ENCODE peak calls at places on chromosome 9, in four cellular contexts. Z is lung, I is endothelial cell of umbilical vein, Y is PC-3. V is an unnamed sample.

GRCh38 chr9:135905380-135906282 is 1.7 kb downstream of the CAMSAP1 start:
- DNase-seq in Z (no peak), I (no peak), Y (peak), V (peak)

GRCh38 chr9:127919253-127919815 is 2.5 kb upstream of the ST6GALNAC4 start:
- DNase-seq in Z (peak), I (peak), Y (peak), V (peak)

GRCh38 chr9:127786773-127787123 is 914 bp downstream of the CDK9 start:
- DNase-seq in Z (no peak), I (peak), Y (no peak), V (no peak)

GRCh38 chr9:13459071-13459470 is 179.6 kb upstream of the MPDZ start:
- DNase-seq in Z (no peak), I (peak), Y (peak), V (no peak)

GRCh38 chr9:134403292-134403681 is 77.0 kb downstream of the RXRA start:
- DNase-seq in Z (no peak), I (no peak), Y (no peak), V (no peak)

GRCh38 chr9:18366184-18366583 is 107.8 kb upstream of the ADAMTSL1 start:
- DNase-seq in Z (no peak), I (no peak), Y (no peak), V (no peak)

GRCh38 chr9:6567140-6567591 is 78.4 kb downstream of the GLDC start:
- DNase-seq in Z (no peak), I (peak), Y (peak), V (peak)

GRCh38 chr9:136824496-136825225 is 16.9 kb downstream of the RABL6 start:
- DNase-seq in Z (no peak), I (no peak), Y (no peak), V (peak)

GRCh38 chr9:126162611-126163381 is 163.8 kb upstream of the MVB12B start:
- DNase-seq in Z (peak), I (no peak), Y (no peak), V (no peak)

DNA sequence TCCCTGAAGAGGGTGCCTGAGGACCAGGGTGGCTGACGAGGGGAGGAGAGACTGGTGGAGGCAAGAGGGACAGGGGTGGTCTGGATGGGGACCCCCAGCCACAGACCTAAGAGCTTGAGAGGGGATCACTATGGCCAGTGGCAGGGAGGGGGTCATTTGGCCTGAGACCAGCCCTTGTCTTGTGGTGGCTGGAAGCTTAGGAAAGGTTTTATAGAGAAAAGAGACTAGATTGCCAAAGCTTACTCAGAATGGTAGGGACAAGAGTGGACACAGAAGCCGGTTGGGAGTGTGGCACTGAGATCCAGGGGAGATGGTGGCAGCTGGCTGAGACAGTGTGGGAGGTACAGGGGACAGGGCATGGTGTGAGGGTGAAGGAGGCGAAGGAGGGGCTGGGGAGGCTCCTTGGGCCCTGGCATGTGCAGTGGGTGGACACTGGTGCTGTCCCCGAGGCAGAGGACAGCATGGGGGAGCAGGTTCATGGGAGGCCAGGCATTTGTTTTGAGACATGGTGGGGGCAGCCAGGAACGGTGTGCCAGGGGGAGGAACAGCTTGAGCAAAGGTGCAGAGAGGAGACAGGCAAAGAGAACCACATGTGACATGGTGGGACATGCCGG is 123.0 kb downstream of the C9orf50 start:
- DNase-seq in Z (no peak), I (no peak), Y (no peak), V (no peak)
- H3K27ac ChIP-seq in Z (peak), I (no peak), Y (no peak), V (no peak)

DNA sequence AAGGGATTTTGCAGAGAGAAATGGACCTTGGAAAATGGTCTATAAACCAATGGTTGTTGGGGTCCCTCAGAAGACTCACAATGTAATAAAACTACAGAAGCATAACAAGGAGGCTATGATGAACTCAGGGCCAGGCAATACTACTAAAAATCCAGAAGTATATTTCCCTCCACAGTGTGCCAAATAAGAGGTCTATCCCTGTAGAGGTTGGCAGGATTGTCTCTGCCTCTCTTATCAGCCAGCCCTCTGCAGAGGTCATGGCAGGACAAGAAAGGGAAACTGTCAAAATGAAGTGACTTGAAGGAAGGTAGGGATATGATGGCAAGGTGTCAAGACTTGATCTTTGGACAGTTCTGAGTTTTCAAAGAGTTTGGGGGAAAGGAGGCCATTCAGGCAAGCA is 115.7 kb upstream of the NR5A1 start:
- DNase-seq in Z (no peak), I (no peak), Y (no peak), V (no peak)
- H3K27ac ChIP-seq in Z (no peak), I (no peak), Y (no peak), V (no peak)

GRCh38 chr9:132040808-132041207 is 38.9 kb downstream of the MED27 start:
- DNase-seq in Z (no peak), I (no peak), Y (no peak), V (no peak)

GRCh38 chr9:132041825-132042224 is 37.8 kb downstream of the MED27 start:
- DNase-seq in Z (no peak), I (no peak), Y (no peak), V (no peak)

GRCh38 chr9:132044176-132044880 is 35.3 kb downstream of the MED27 start:
- DNase-seq in Z (no peak), I (no peak), Y (no peak), V (no peak)

GRCh38 chr9:132043708-132044107 is 36.0 kb downstream of the MED27 start:
- DNase-seq in Z (no peak), I (no peak), Y (no peak), V (no peak)

GRCh38 chr9:132042324-132042723 is 37.3 kb downstream of the MED27 start:
- DNase-seq in Z (no peak), I (peak), Y (peak), V (peak)
- H3K27ac ChIP-seq in Z (no peak), I (peak), Y (peak), V (peak)

GRCh38 chr9:4738866-4739586 is 2.0 kb downstream of the AK3 start:
- DNase-seq in Z (no peak), I (no peak), Y (no peak), V (no peak)
- H3K27ac ChIP-seq in Z (no peak), I (no peak), Y (peak), V (peak)

V was measured in PC-9.